ENCODE peak calls at places on chromosomes 7 and 10, in six cellular contexts. A is heart right ventricle, E is thoracic aorta, F is PC-9, G is PC-3, Y is transverse colon. N is an unnamed sample.

GRCh38 chr7:141358376-141358775 is 192.8 kb upstream of the AGK start:
- DNase-seq in G (no peak), E (no peak), A (no peak), Y (no peak), F (no peak), N (no peak)

GRCh38 chr7:150365673-150366398 is 2.8 kb upstream of the REPIN1 start:
- DNase-seq in F (peak; percentile 80), A (no peak), G (no peak), E (no peak), Y (no peak), N (no peak)

GRCh38 chr7:36509962-36510361 is 120.3 kb downstream of the ANLN start:
- DNase-seq in F (peak; percentile 29), A (no peak), G (no peak), E (no peak), Y (no peak), N (no peak)

GRCh38 chr10:29834990-29835569 is 200.3 kb upstream of the SVIL start:
- DNase-seq in G (no peak), F (no peak), Y (no peak), A (no peak), E (no peak), N (no peak)

GRCh38 chr10:3260066-3260834 is 87.7 kb upstream of the PITRM1 start:
- DNase-seq in G (no peak), E (no peak), Y (no peak), F (no peak), A (no peak), N (no peak)

GRCh38 chr10:49332768-49333167 is 33.8 kb downstream of the C10orf71 start:
- DNase-seq in E (no peak), G (no peak), Y (no peak), F (no peak), A (no peak), N (no peak)

GRCh38 chr7:72098812-72099211 is 313.3 kb downstream of the CALN1 start:
- DNase-seq in E (no peak), A (no peak), Y (no peak), F (no peak), G (no peak), N (no peak)

GRCh38 chr10:94042001-94042813 is 48.5 kb downstream of the PLCE1 start:
- DNase-seq in E (no peak), Y (no peak), A (no peak), F (peak; percentile 61), G (peak; percentile 86), N (no peak)

GRCh38 chr10:76399216-76399615 is 967.8 kb downstream of the LRMDA start:
- DNase-seq in G (no peak), F (no peak), Y (no peak), E (no peak), A (no peak), N (no peak)

GRCh38 chr10:64115913-64116643 is 594.9 kb downstream of the REEP3 start:
- DNase-seq in G (peak; percentile 54), Y (peak; percentile 11), A (peak; percentile 4), E (no peak), F (no peak), N (no peak)

GRCh38 chr10:111116762-111117445 is 40.1 kb downstream of the ADRA2A start:
- DNase-seq in F (no peak), Y (peak; percentile 24), E (no peak), G (no peak), A (no peak), N (no peak)

GRCh38 chr10:115829501-115830215 is 443.3 kb downstream of the GFRA1 start:
- DNase-seq in F (no peak), A (no peak), G (no peak), Y (no peak), E (no peak), N (no peak)

GRCh38 chr7:85719981-85720963 is 533.4 kb upstream of the SEMA3D start:
- DNase-seq in F (peak; percentile 36), A (no peak), G (peak; percentile 80), Y (no peak), E (no peak), N (no peak)

GRCh38 chr10:90579602-90580242 is 278.1 kb downstream of the HTR7 start:
- DNase-seq in F (no peak), A (no peak), E (no peak), Y (no peak), G (peak; percentile 80), N (no peak)

GRCh38 chr10:17200035-17200884 is 1.2 kb downstream of the TRDMT1 start:
- DNase-seq in E (no peak), A (no peak), G (no peak), F (no peak), Y (no peak), N (no peak)

DNA sequence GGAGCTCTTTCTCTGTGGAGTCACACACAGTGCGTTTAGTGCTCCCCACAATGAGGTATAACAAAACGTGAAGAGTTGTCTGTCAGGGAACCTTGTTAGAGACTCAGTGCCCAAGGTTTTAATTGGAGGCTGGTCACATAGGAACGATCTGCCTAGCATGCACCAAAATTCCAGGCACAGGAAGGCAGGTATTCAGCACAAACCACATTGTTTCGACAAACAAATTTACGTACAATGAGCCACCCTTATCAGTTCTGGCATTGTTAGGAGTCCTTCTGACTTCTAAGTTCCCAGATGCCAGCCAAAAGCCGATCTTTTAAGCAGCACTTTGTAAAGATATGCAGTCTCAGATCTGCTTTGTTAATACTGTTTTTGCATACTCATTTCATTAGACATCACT is 414.2 kb upstream of the MTPN start:
- DNase-seq in E (no peak), F (no peak), A (no peak), G (no peak), Y (no peak), N (no peak)
- H3K4me3 ChIP-seq in E (no peak overlapping the region), F (no peak overlapping the region), A (no peak overlapping the region), G (no peak overlapping the region), Y (no peak overlapping the region), N (no peak overlapping the region)

GRCh38 chr10:6781133-6781770 is 201.2 kb upstream of the PRKCQ start:
- DNase-seq in E (no peak), G (no peak), Y (no peak), A (no peak), F (no peak), N (no peak)

GRCh38 chr10:6787684-6788083 is 207.6 kb upstream of the PRKCQ start:
- DNase-seq in E (no peak), Y (no peak), G (no peak), A (no peak), F (no peak), N (no peak)

GRCh38 chr10:6782378-6782777 is 202.3 kb upstream of the PRKCQ start:
- DNase-seq in F (no peak), G (no peak), Y (no peak), E (no peak), A (no peak), N (no peak)

GRCh38 chr10:6788191-6788590 is 208.1 kb upstream of the PRKCQ start:
- DNase-seq in G (no peak), F (no peak), E (no peak), A (no peak), Y (no peak), N (no peak)

DNA sequence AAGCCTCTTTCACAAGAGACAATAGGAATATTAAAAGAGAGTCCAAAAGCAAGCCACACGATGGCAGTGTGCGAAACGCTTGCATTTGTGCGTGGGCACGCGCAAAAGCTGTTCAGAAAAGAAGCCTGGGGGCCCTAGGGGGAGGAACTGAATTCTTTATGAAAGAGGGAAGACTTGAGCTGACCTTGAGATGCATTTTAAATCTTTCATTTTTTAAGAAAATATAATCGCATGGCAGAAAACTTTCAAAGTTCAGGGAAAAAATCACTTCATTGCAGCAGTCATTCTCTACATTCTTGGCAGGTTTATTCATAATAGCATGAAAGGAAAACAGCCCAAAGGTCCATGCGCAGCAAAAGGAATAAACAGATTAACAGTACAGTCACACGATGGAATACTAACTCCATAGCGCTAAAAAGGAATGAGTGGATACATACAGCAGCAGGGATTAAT is 206.5 kb upstream of the PRKCQ start:
- DNase-seq in F (no peak), G (no peak), Y (no peak), E (no peak), A (no peak), N (no peak)
- TF ChIP-seq CTCF in F (no peak), G (peak; percentile 43), Y (no peak), E (no peak), A (peak; percentile 42), N (peak; percentile 4)

GRCh38 chr10:131403936-131404335 is 92.4 kb upstream of the TCERG1L start:
- DNase-seq in G (no peak), F (no peak), A (no peak), Y (no peak), E (no peak), N (no peak)

GRCh38 chr10:131402771-131403723 is 91.5 kb upstream of the TCERG1L start:
- DNase-seq in F (no peak), Y (no peak), E (no peak), G (no peak), A (no peak), N (no peak)

GRCh38 chr10:131404886-131405285 is 93.4 kb upstream of the TCERG1L start:
- DNase-seq in E (no peak), F (no peak), A (no peak), G (no peak), Y (no peak), N (no peak)

GRCh38 chr10:131406676-131407392 is 95.3 kb upstream of the TCERG1L start:
- DNase-seq in A (no peak), F (no peak), Y (no peak), G (no peak), E (no peak), N (no peak)
- H3K9me3 ChIP-seq in A (no peaks in the 10 kb centered on the region), F (no peaks in the 10 kb centered on the region), Y (no peaks in the 10 kb centered on the region), G (no peaks in the 10 kb centered on the region), E (no peaks in the 10 kb centered on the region), N (no peaks in the 10 kb centered on the region)

GRCh38 chr10:43891241-43891640 is 242.6 kb upstream of the ZNF32 start:
- DNase-seq in E (no peak), G (peak; percentile 41), F (no peak), Y (no peak), A (no peak), N (no peak)
- H3K4me3 ChIP-seq in E (no peak overlapping the region), G (no peak overlapping the region), F (no peak overlapping the region), Y (no peak overlapping the region), A (no peak overlapping the region), N (no peak overlapping the region)

DNA sequence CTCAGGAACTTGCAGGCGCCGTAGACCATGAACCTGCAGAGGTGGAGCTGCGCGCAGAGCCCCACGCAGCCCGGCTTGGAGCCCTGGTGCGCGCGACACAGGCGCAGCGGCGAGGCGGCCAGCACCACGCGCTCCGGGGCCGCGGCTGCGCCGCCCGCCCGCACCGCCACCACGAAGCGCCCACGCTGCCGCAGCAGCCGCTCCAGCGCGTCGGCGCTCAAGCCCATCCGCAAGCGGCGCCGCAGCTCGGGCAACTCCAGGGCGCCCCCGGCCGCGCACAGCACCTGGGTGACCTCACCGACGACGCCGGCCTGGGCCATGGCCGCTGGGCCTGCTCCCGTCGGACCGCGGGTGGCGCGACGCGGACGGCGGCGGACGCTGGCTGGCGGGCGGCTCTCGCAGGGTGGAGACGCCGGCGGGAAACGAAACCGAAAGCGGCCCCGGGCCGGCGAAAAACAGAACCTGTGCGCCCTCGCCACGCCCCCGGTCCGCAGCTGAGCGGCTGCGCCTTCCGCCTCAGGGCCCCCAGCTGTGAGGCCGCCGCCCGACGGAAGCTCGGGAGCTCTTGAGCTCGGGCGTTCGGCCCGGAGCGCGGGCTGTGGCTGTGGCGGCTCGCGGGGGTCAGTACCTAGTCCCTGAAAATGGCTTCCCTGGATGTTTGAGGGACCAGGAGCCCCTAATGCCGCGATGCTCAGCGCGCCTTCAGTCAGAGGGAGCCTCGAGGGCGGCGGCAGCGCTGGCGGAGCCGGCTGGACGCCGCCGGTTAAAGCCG is at the start of gene PARP12:
- DNase-seq in G (peak; percentile 70), E (peak; percentile 38), A (peak; percentile 90), Y (peak; percentile 94), F (peak; percentile 70), N (peak; percentile 86)
- TF ChIP-seq CTCF in G (no peak), E (no peak), A (no peak), Y (no peak), F (no peak), N (no peak)

GRCh38 chr10:117133273-117134083 is 4.6 kb downstream of the VAX1 start:
- DNase-seq in F (no peak), E (no peak), A (no peak), Y (no peak), G (no peak), N (no peak)
- H3K9me3 ChIP-seq in F (no peaks in the 10 kb centered on the region), E (no peaks in the 10 kb centered on the region), A (no peaks in the 10 kb centered on the region), Y (no peaks in the 10 kb centered on the region), G (no peaks in the 10 kb centered on the region), N (no peaks in the 10 kb centered on the region)

N was measured in pancreas.